ENCODE peak calls at places on chromosomes 6 and 20, in seven cellular contexts. X is Peyer's patch, S is left ventricle myocardium inferior, F is suprapubic skin, V is breast epithelium, N is IMR-90, G is psoas muscle. W is an unnamed sample.

GRCh38 chr20:59779656-59780380 is 153.6 kb downstream of the SYCP2 start:
- DNase-seq in X (no peak), S (no peak), F (no peak), V (no peak), N (no peak), G (no peak), W (no peak)

GRCh38 chr6:74434165-74434564 is 738.2 kb downstream of the CD109 start:
- DNase-seq in X (no peak), S (no peak), F (no peak), V (no peak), N (no peak), G (no peak), W (no peak)

GRCh38 chr6:24069546-24069945 is 56.5 kb upstream of the NRSN1 start:
- DNase-seq in X (no peak), S (no peak), F (no peak), V (no peak), N (no peak), G (no peak), W (no peak)

GRCh38 chr20:13009682-13010406 is 1.1 kb downstream of the SPTLC3 start:
- DNase-seq in X (no peak), S (no peak), F (no peak), V (peak; percentile 50), N (peak; percentile 96), G (no peak), W (no peak)

GRCh38 chr6:170045981-170046667 is 244.8 kb downstream of the DLL1 start:
- DNase-seq in X (no peak), S (no peak), F (no peak), V (no peak), N (no peak), G (peak; percentile 40), W (peak; percentile 41)

GRCh38 chr20:6466065-6466810 is 301.2 kb upstream of the BMP2 start:
- DNase-seq in X (no peak), S (no peak), F (no peak), V (no peak), N (peak; percentile 45), G (no peak), W (no peak)

GRCh38 chr6:113858067-113858604 is 991 bp downstream of the MARCKS start:
- DNase-seq in X (peak; percentile 57), S (peak; percentile 29), F (no peak), V (peak; percentile 46), N (peak; percentile 29), G (peak; percentile 57), W (peak; percentile 57)

GRCh38 chr6:166058064-166058739 is 109.4 kb downstream of the TBXT start:
- DNase-seq in X (no peak), S (peak; percentile 65), F (no peak), V (no peak), N (peak; percentile 69), G (no peak), W (no peak)

GRCh38 chr20:18988701-18989100 is 175.1 kb downstream of the SCP2D1 start:
- DNase-seq in X (no peak), S (no peak), F (no peak), V (no peak), N (no peak), G (no peak), W (no peak)

GRCh38 chr20:64232794-64233193 is 22.8 kb upstream of the PCMTD2 start:
- DNase-seq in X (no peak), S (peak; percentile 52), F (no peak), V (no peak), N (no peak), G (peak; percentile 51), W (no peak)

GRCh38 chr6:169188051-169188863 is 65.4 kb downstream of the THBS2 start:
- DNase-seq in X (no peak), S (no peak), F (no peak), V (no peak), N (peak; percentile 100), G (no peak), W (no peak)

GRCh38 chr6:41451039-41451438 is 95.1 kb upstream of the FOXP4 start:
- DNase-seq in X (no peak), S (no peak), F (no peak), V (no peak), N (no peak), G (no peak), W (no peak)

GRCh38 chr20:39451386-39451785 is 489.2 kb downstream of the DHX35 start:
- DNase-seq in X (no peak), S (no peak), F (no peak), V (no peak), N (no peak), G (no peak), W (no peak)

GRCh38 chr6:56380476-56380875 is 133.1 kb upstream of the COL21A1 start:
- DNase-seq in X (no peak), S (no peak), F (no peak), V (no peak), N (no peak), G (no peak), W (no peak)

GRCh38 chr6:28634406-28634757 is 108.7 kb downstream of the GPX5 start:
- DNase-seq in X (no peak), S (no peak), F (no peak), V (no peak), N (no peak), G (no peak), W (no peak)

GRCh38 chr6:28634758-28635546 is 109.3 kb downstream of the GPX5 start:
- DNase-seq in X (no peak), S (no peak), F (no peak), V (no peak), N (no peak), G (no peak), W (no peak)

GRCh38 chr6:28638915-28639314 is 113.2 kb downstream of the GPX5 start:
- DNase-seq in X (no peak), S (no peak), F (no peak), V (no peak), N (no peak), G (no peak), W (no peak)

GRCh38 chr6:28633445-28634215 is 107.9 kb downstream of the GPX5 start:
- DNase-seq in X (no peak), S (no peak), F (no peak), V (no peak), N (no peak), G (no peak), W (no peak)

GRCh38 chr6:28635547-28636158 is 110.0 kb downstream of the GPX5 start:
- DNase-seq in X (no peak), S (no peak), F (no peak), V (no peak), N (no peak), G (no peak), W (no peak)
- H3K4me3 ChIP-seq in X (no peak overlapping the region), S (peak overlapping the region; percentile 56), F (peak overlapping the region; percentile 16), V (peak overlapping the region; percentile 25), N (peak overlapping the region; percentile 5), G (peak overlapping the region; percentile 46), W (no peak overlapping the region)

DNA sequence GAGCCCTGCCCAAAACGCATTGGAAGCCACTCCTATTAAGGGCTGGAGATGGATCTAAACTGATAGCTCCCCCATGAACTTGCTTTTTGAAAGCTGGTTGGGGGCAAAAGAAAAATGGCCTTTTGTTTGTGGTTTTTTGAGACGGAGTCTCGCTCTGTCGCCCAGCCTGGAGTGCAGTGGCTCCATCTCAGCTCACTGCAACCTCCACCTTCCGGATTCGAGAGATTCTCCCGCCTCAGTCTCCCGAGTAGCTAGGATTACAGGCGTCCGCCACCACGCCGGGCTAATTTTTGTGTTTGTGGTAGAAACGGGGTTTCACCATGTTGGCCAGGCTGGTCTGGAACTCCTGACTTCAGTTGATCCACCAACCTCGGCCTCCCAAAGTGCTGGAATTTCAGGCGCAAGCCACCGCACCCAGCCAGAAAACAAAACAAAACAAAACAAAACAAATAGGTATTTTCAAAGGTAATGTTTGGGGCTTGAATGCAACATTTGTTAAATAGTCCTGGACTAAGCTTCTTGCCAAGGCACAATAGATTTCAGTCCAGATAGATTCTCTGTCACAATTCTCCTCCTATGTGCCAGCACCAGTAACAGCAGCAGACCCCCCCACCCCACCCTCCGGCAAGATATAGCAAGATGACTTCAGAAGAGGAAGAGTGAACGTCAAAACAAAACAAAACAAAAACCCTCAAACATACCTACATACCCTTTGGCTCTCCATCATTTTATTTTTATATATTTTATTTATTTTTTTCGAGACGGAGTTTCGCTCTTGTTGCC is 26.5 kb upstream of the ABT1 start:
- DNase-seq in X (no peak), S (no peak), F (no peak), V (no peak), N (no peak), G (no peak), W (no peak)
- H3K4me1 ChIP-seq in X (peaks cover 4% of the 10 kb centered on the region), S (peaks cover 18% of the 10 kb centered on the region), F (peaks cover 16% of the 10 kb centered on the region), V (no peaks in the 10 kb centered on the region), N (no peaks in the 10 kb centered on the region), G (peaks cover 7% of the 10 kb centered on the region), W (peaks cover 2% of the 10 kb centered on the region)

GRCh38 chr20:41427833-41428232 is 61.2 kb upstream of the EMILIN3 start:
- DNase-seq in X (no peak), S (no peak), F (no peak), V (no peak), N (no peak), G (no peak), W (no peak)

GRCh38 chr20:41425180-41425884 is 58.7 kb upstream of the EMILIN3 start:
- DNase-seq in X (no peak), S (no peak), F (no peak), V (peak; percentile 21), N (peak; percentile 22), G (no peak), W (no peak)

GRCh38 chr20:41426976-41427375 is 60.4 kb upstream of the EMILIN3 start:
- DNase-seq in X (no peak), S (no peak), F (no peak), V (no peak), N (no peak), G (no peak), W (no peak)

GRCh38 chr20:41428285-41428684 is 61.7 kb upstream of the EMILIN3 start:
- DNase-seq in X (no peak), S (no peak), F (no peak), V (no peak), N (peak; percentile 86), G (no peak), W (no peak)

DNA sequence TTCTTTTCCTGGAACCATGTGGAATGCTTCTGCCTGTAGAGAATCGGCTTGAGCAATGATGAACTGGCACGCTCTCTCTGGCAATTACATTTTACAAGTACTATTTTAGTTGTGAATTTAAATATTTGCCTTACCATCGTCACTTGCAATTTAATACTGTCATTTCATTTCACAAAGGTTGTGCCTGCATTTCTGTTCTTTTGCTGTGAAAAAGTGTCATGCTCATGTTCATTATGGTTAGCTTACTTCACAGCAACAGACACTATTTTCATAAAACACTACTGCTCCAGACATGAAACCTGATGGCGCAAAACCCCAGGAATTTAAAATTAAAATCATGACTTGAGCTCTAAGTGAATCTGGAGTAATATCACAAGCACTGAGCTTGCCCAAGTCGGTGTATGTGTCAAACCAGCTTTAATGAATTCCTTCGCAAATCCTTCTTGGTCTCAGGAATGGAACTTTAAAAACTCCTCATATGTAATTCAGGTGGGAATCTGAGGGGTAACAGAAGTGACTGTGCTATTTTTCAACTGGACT is 59.8 kb upstream of the EMILIN3 start:
- DNase-seq in X (no peak), S (no peak), F (no peak), V (no peak), N (no peak), G (no peak), W (no peak)
- H3K36me3 ChIP-seq in X (no peaks in the 10 kb centered on the region), S (peaks cover 73% of the 10 kb centered on the region), F (peaks cover 66% of the 10 kb centered on the region), V (peaks cover 8% of the 10 kb centered on the region), N (peaks cover 23% of the 10 kb centered on the region), G (peaks cover 7% of the 10 kb centered on the region), W (peaks cover 7% of the 10 kb centered on the region)

DNA sequence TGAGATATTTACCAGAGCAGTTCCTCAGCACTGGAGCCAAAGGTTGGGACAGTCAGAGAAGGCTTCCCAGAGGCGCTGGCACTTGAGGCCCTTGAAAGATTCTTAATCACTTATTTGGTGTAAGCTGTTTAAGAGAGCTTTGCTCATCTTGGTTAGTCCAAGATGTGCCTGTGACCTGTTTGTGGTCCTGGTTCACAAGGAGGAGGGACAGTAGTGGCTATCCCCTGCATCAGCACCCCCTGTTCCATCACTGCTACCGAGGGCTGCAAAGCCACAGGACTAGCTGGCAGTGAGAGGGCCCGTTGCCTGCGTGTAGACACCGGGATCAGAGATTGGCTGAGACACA is 35.7 kb downstream of the VEGFA start:
- DNase-seq in X (no peak), S (no peak), F (no peak), V (no peak), N (no peak), G (no peak), W (no peak)
- H3K4me3 ChIP-seq in X (peak overlapping the region; percentile 38), S (no peak overlapping the region), F (no peak overlapping the region), V (no peak overlapping the region), N (no peak overlapping the region), G (no peak overlapping the region), W (no peak overlapping the region)

W was measured in aorta.